ENCODE peak calls at places on chromosome 4, in five cellular contexts. R, L, S, B and C are unnamed samples.

GRCh38 chr4:53633608-53634007 is 42.3 kb upstream of the LNX1 start:
- DNase-seq in L (no peak), R (no peak), S (no peak), B (no peak), C (no peak)

GRCh38 chr4:173231916-173232315 is 63.3 kb downstream of the GALNT7 start:
- DNase-seq in L (no peak), B (no peak), S (no peak), R (no peak), C (no peak)

GRCh38 chr4:164550989-164551712 is 202.8 kb upstream of the SMIM31 start:
- DNase-seq in S (no peak), R (no peak), B (no peak), L (no peak), C (no peak)

GRCh38 chr4:99633772-99634171 is 23.9 kb downstream of the C4orf54 start:
- DNase-seq in L (no peak), R (no peak), S (no peak), B (no peak), C (no peak)

GRCh38 chr4:1060646-1061371 is 49.4 kb downstream of the FGFRL1 start:
- DNase-seq in L (peak), B (no peak), S (no peak), R (no peak), C (no peak)

GRCh38 chr4:84927428-84927827 is 39.1 kb downstream of the WDFY3 start:
- DNase-seq in L (no peak), S (no peak), R (no peak), B (no peak), C (no peak)

GRCh38 chr4:168882650-168883233 is 127.3 kb downstream of the CBR4 start:
- DNase-seq in R (no peak), S (no peak), B (no peak), L (no peak), C (no peak)

GRCh38 chr4:41859106-41859505 is 76.1 kb upstream of the TMEM33 start:
- DNase-seq in R (no peak), B (no peak), S (no peak), L (no peak), C (no peak)

GRCh38 chr4:101328063-101328602 is 19.2 kb downstream of the PPP3CA start:
- DNase-seq in L (no peak), R (no peak), S (no peak), B (no peak), C (no peak)

GRCh38 chr4:10673817-10674369 is 10.7 kb downstream of the CLNK start:
- DNase-seq in S (no peak), B (no peak), L (no peak), R (no peak), C (no peak)

GRCh38 chr4:17817027-17817426 is 6.2 kb downstream of the NCAPG start:
- DNase-seq in B (no peak), L (no peak), S (no peak), R (no peak), C (no peak)

GRCh38 chr4:163556169-163556568 is 61.7 kb downstream of the TMA16 start:
- DNase-seq in S (no peak), B (no peak), L (no peak), R (no peak), C (no peak)

GRCh38 chr4:27947320-27947719 is 1086.7 kb downstream of the STIM2 start:
- DNase-seq in B (no peak), S (no peak), L (no peak), R (no peak), C (no peak)

GRCh38 chr4:10491420-10491819 is 34.2 kb upstream of the ZNF518B start:
- DNase-seq in B (no peak), R (no peak), L (no peak), S (no peak), C (no peak)

GRCh38 chr4:185304944-185305690 is 90.6 kb downstream of the LRP2BP start:
- DNase-seq in B (peak), R (peak), S (no peak), L (no peak), C (no peak)

GRCh38 chr4:108744307-108744706 is 18.5 kb downstream of the ETNPPL start:
- DNase-seq in L (no peak), R (no peak), S (no peak), B (no peak), C (no peak)

GRCh38 chr4:6427439-6428090 is 44.8 kb downstream of the PPP2R2C start:
- DNase-seq in L (no peak), R (no peak), S (peak), B (no peak), C (peak)

GRCh38 chr4:155514628-155515027 is 137.9 kb upstream of the MAP9 start:
- DNase-seq in B (no peak), L (no peak), S (no peak), R (no peak), C (no peak)

GRCh38 chr4:73714647-73715046 is 25.7 kb upstream of the CXCL8 start:
- DNase-seq in B (no peak), S (no peak), R (no peak), L (no peak), C (no peak)

GRCh38 chr4:156298230-156298629 is 344.6 kb upstream of the CTSO start:
- DNase-seq in B (no peak), S (no peak), R (no peak), L (no peak), C (no peak)

GRCh38 chr4:1770791-1771231 is 22.3 kb upstream of the FGFR3 start:
- DNase-seq in S (no peak), B (no peak), L (no peak), R (no peak), C (no peak)

GRCh38 chr4:149896428-149896827 is 80.8 kb upstream of the IQCM start:
- DNase-seq in L (no peak), R (peak), S (no peak), B (peak), C (no peak)

GRCh38 chr4:146342600-146343192 is 128.4 kb downstream of the REELD1 start:
- DNase-seq in R (peak), S (no peak), B (peak), L (no peak), C (no peak)

GRCh38 chr4:110733901-110734300 is 111.0 kb upstream of the PITX2 start:
- DNase-seq in L (no peak), B (no peak), S (peak), R (no peak), C (no peak)

GRCh38 chr4:205097-205756 is 80.9 kb downstream of the ZNF718 start:
- DNase-seq in S (no peak), R (no peak), B (no peak), L (no peak), C (no peak)

GRCh38 chr4:21209854-21210253 is 509.6 kb downstream of the PACRGL start:
- DNase-seq in B (no peak), L (no peak), S (no peak), R (no peak), C (no peak)

GRCh38 chr4:98932539-98932938 is 3.6 kb upstream of the EIF4E start:
- DNase-seq in S (no peak), L (no peak), B (no peak), R (no peak), C (no peak)

GRCh38 chr4:184651899-184652298 is 2.4 kb downstream of the PRIMPOL start:
- DNase-seq in B (no peak), L (no peak), R (no peak), S (no peak), C (no peak)

GRCh38 chr4:7652451-7652871 is 217.7 kb upstream of the PSAPL1 start:
- DNase-seq in R (no peak), B (no peak), S (peak), L (no peak), C (no peak)

GRCh38 chr4:187178084-187178483 is 454.4 kb upstream of the FAT1 start:
- DNase-seq in R (no peak), L (no peak), S (no peak), B (no peak), C (no peak)

GRCh38 chr4:187176261-187176910 is 452.7 kb upstream of the FAT1 start:
- DNase-seq in B (no peak), L (no peak), R (no peak), S (no peak), C (no peak)

GRCh38 chr4:187174749-187175148 is 451.1 kb upstream of the FAT1 start:
- DNase-seq in B (no peak), S (no peak), L (no peak), R (no peak), C (no peak)

GRCh38 chr4:187172340-187172761 is 448.7 kb upstream of the FAT1 start:
- DNase-seq in L (no peak), B (peak), S (no peak), R (no peak), C (no peak)

DNA sequence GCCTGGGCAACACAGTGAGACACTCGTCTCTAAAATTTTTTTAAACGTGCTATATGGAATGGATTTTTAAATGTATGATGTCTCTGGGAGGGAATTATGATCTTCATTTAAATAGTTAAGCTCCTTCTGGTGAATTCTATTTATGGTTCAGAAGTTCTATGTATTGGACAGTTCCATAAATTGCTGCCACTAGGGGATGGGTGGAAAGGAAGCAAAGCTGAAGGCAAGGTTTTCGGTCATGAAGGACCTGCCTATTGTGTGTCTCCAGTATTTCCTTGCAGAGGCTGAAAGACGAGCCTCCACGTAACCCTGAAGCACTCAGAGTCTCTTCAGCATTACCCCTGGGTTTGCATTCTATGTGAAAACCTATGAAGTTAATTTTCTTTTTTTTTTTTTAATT is 451.5 kb upstream of the FAT1 start:
- DNase-seq in R (no peak), B (no peak), L (no peak), S (no peak), C (no peak)
- TF ChIP-seq CTCF in R (no peak), B (no peak), L (no peak), S (no peak), C (peak)

GRCh38 chr4:76458829-76459228 is 23.8 kb downstream of the SHROOM3 start:
- DNase-seq in S (no peak), B (no peak), L (no peak), R (peak), C (no peak)
- TF ChIP-seq CTCF in S (no peak), B (no peak), L (no peak), R (no peak), C (no peak)

GRCh38 chr4:26326791-26327190 is 6.0 kb downstream of the RBPJ start:
- DNase-seq in L (no peak), S (no peak), B (no peak), R (no peak), C (no peak)

GRCh38 chr4:26321326-26322276 is 787 bp downstream of the RBPJ start:
- DNase-seq in S (peak), L (peak), B (peak), R (peak), C (no peak)

GRCh38 chr4:26322349-26322748 is 1.5 kb downstream of the RBPJ start:
- DNase-seq in S (no peak), R (no peak), B (no peak), L (no peak), C (no peak)

GRCh38 chr4:26323807-26324206 is 3.0 kb downstream of the RBPJ start:
- DNase-seq in L (no peak), R (no peak), B (no peak), S (no peak), C (no peak)

DNA sequence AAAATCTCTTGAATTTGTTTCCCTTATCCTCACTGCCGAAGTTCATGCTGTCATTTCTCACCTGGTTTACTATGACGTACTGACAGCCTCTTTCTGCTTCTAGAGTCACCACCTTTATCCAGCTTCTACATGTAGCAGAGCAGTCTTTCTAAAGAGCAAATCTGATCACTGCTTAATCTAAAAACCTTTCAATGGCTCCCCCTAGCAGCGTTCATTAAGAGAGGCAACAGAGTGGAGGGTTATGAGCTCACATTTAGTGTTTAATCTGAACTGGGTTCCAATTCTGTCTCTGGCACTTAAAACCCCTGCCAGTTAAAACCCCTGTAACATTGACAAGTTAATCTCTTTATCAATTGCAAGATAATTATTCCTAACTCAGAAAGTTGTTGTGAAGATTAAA is 4.4 kb downstream of the RBPJ start:
- DNase-seq in S (no peak), B (peak), L (no peak), R (no peak), C (no peak)
- TF ChIP-seq CTCF in S (no peak), B (no peak), L (no peak), R (no peak), C (peak)

GRCh38 chr4:22238742-22239141 is 277.1 kb downstream of the ADGRA3 start:
- DNase-seq in B (no peak), S (no peak), R (peak), L (no peak), C (no peak)
- TF ChIP-seq CTCF in B (no peak), S (no peak), R (no peak), L (no peak), C (no peak)

DNA sequence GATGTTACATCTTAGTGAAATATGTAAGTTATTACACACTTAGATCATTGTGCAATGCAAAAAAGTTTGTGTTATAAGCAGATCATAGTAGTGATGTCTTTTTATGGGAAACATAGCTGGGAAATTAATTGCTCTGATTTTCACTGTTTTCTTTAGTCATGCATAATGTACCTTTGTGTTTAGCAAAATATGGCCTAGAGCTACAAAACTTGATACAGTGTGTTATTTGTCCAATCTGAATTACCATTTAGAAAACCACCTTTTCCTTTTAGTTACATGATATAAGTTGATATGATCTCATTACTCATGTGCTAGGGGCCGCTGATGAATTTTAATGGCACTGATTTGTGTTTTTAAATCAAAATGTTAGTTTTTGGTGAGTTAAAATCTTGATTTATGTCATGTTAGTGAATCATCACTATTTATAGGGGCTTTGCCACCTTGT is 2.0 kb downstream of the BMPR1B start:
- DNase-seq in R (no peak), S (no peak), B (no peak), L (no peak), C (no peak)
- TF ChIP-seq CTCF in R (no peak), S (no peak), B (no peak), L (no peak), C (no peak)

GRCh38 chr4:127188847-127189246 is 443.9 kb upstream of the INTU start:
- DNase-seq in B (no peak), L (no peak), S (no peak), R (no peak), C (no peak)
- TF ChIP-seq CTCF in B (no peak), L (no peak), S (no peak), R (no peak), C (peak)

GRCh38 chr4:167248271-167248670 is 14.0 kb upstream of the SPOCK3 start:
- DNase-seq in B (no peak), L (no peak), R (no peak), S (no peak), C (no peak)
- TF ChIP-seq CTCF in B (no peak), L (no peak), R (no peak), S (no peak), C (no peak)

DNA sequence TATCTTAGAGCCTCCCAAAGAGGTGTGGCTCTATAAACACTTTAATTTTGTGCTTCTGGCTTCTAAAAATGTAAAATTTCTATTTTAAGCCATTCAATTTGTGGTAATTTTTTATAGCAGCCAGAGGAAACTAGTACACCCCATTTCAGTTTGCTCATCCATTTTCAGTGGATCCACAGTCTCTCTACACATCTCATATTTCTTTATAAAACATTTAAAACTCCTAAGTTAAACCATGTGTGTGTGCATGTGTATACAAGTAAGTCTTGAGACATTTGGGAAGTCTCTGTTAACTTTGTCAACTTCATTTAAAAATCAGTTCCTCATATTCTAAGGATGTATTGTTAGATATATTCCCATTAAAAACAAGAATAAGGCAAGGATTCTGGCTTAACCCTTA is 273.2 kb downstream of the IL15 start:
- DNase-seq in S (no peak), B (no peak), L (no peak), R (no peak), C (no peak)
- TF ChIP-seq CTCF in S (no peak), B (no peak), L (no peak), R (no peak), C (no peak)